ENCODE peak calls at places on chromosomes 5 and 9, in ten cellular contexts. One of them, this sample, is unnamed.

GRCh38 chr9:93059097-93059959 is 827 bp downstream of the SUSD3 start:
- DNase-seq in mesothelial cell of epicardium: no peak
- DNase-seq in AG09309: no peak
- DNase-seq in pancreas: peak; percentile 41
- DNase-seq in K562: peak; percentile 71
- DNase-seq in lower lobe of right lung: peak; percentile 67
- DNase-seq in brain microvascular endothelial cell: no peak
- DNase-seq in GM23338: no peak
- DNase-seq in transverse colon: peak; percentile 43
- DNase-seq in HepG2: no peak
- DNase-seq in this sample: no peak

GRCh38 chr9:94554078-94554438 is 825 bp upstream of the PCAT7 start:
- DNase-seq in mesothelial cell of epicardium: no peak
- DNase-seq in AG09309: no peak
- DNase-seq in pancreas: peak; percentile 73
- DNase-seq in K562: peak; percentile 64
- DNase-seq in lower lobe of right lung: no peak
- DNase-seq in brain microvascular endothelial cell: no peak
- DNase-seq in GM23338: no peak
- DNase-seq in transverse colon: peak; percentile 69
- DNase-seq in HepG2: no peak
- DNase-seq in this sample: no peak

GRCh38 chr9:111237447-111237846 is 92.6 kb downstream of the OR2K2 start:
- DNase-seq in mesothelial cell of epicardium: no peak
- DNase-seq in AG09309: no peak
- DNase-seq in pancreas: no peak
- DNase-seq in K562: no peak
- DNase-seq in lower lobe of right lung: no peak
- DNase-seq in brain microvascular endothelial cell: no peak
- DNase-seq in GM23338: peak; percentile 1
- DNase-seq in transverse colon: no peak
- DNase-seq in HepG2: no peak
- DNase-seq in this sample: no peak

GRCh38 chr9:135669616-135670285 is 6.6 kb downstream of the LCN9 start:
- DNase-seq in mesothelial cell of epicardium: no peak
- DNase-seq in AG09309: no peak
- DNase-seq in pancreas: peak; percentile 40
- DNase-seq in K562: no peak
- DNase-seq in lower lobe of right lung: no peak
- DNase-seq in brain microvascular endothelial cell: no peak
- DNase-seq in GM23338: no peak
- DNase-seq in transverse colon: no peak
- DNase-seq in HepG2: no peak
- DNase-seq in this sample: no peak

GRCh38 chr9:22210262-22210661 is 201.2 kb upstream of the CDKN2B start:
- DNase-seq in mesothelial cell of epicardium: no peak
- DNase-seq in AG09309: no peak
- DNase-seq in pancreas: no peak
- DNase-seq in K562: no peak
- DNase-seq in lower lobe of right lung: no peak
- DNase-seq in brain microvascular endothelial cell: no peak
- DNase-seq in GM23338: no peak
- DNase-seq in transverse colon: no peak
- DNase-seq in HepG2: no peak
- DNase-seq in this sample: no peak

GRCh38 chr9:137126786-137127185 is 12.2 kb upstream of the GRIN1 start:
- DNase-seq in mesothelial cell of epicardium: no peak
- DNase-seq in AG09309: no peak
- DNase-seq in pancreas: no peak
- DNase-seq in K562: no peak
- DNase-seq in lower lobe of right lung: no peak
- DNase-seq in brain microvascular endothelial cell: no peak
- DNase-seq in GM23338: no peak
- DNase-seq in transverse colon: no peak
- DNase-seq in HepG2: no peak
- DNase-seq in this sample: no peak

GRCh38 chr5:179534431-179534830 is 15.9 kb upstream of the RUFY1 start:
- DNase-seq in mesothelial cell of epicardium: no peak
- DNase-seq in AG09309: no peak
- DNase-seq in pancreas: no peak
- DNase-seq in K562: no peak
- DNase-seq in lower lobe of right lung: no peak
- DNase-seq in brain microvascular endothelial cell: no peak
- DNase-seq in GM23338: no peak
- DNase-seq in transverse colon: no peak
- DNase-seq in HepG2: peak; percentile 19
- DNase-seq in this sample: no peak

GRCh38 chr9:36448017-36448416 is 47.9 kb upstream of the RNF38 start:
- DNase-seq in mesothelial cell of epicardium: no peak
- DNase-seq in AG09309: no peak
- DNase-seq in pancreas: no peak
- DNase-seq in K562: no peak
- DNase-seq in lower lobe of right lung: no peak
- DNase-seq in brain microvascular endothelial cell: no peak
- DNase-seq in GM23338: no peak
- DNase-seq in transverse colon: no peak
- DNase-seq in HepG2: no peak
- DNase-seq in this sample: no peak

GRCh38 chr9:4289411-4290380 is 10.2 kb downstream of the GLIS3 start:
- DNase-seq in mesothelial cell of epicardium: no peak
- DNase-seq in AG09309: no peak
- DNase-seq in pancreas: no peak
- DNase-seq in K562: no peak
- DNase-seq in lower lobe of right lung: no peak
- DNase-seq in brain microvascular endothelial cell: no peak
- DNase-seq in GM23338: no peak
- DNase-seq in transverse colon: no peak
- DNase-seq in HepG2: no peak
- DNase-seq in this sample: no peak

GRCh38 chr5:89105836-89106235 is 222.9 kb upstream of the MEF2C start:
- DNase-seq in mesothelial cell of epicardium: no peak
- DNase-seq in AG09309: no peak
- DNase-seq in pancreas: no peak
- DNase-seq in K562: no peak
- DNase-seq in lower lobe of right lung: no peak
- DNase-seq in brain microvascular endothelial cell: peak; percentile 15
- DNase-seq in GM23338: no peak
- DNase-seq in transverse colon: no peak
- DNase-seq in HepG2: no peak
- DNase-seq in this sample: no peak

GRCh38 chr5:110092955-110093785 is 403.4 kb downstream of the MAN2A1 start:
- DNase-seq in mesothelial cell of epicardium: no peak
- DNase-seq in AG09309: no peak
- DNase-seq in pancreas: no peak
- DNase-seq in K562: no peak
- DNase-seq in lower lobe of right lung: no peak
- DNase-seq in brain microvascular endothelial cell: no peak
- DNase-seq in GM23338: peak; percentile 14
- DNase-seq in transverse colon: no peak
- DNase-seq in HepG2: peak; percentile 21
- DNase-seq in this sample: no peak

GRCh38 chr5:80745490-80745889 is 90.7 kb upstream of the DHFR start:
- DNase-seq in mesothelial cell of epicardium: no peak
- DNase-seq in AG09309: no peak
- DNase-seq in pancreas: no peak
- DNase-seq in K562: no peak
- DNase-seq in lower lobe of right lung: no peak
- DNase-seq in brain microvascular endothelial cell: peak; percentile 41
- DNase-seq in GM23338: no peak
- DNase-seq in transverse colon: no peak
- DNase-seq in HepG2: no peak
- DNase-seq in this sample: no peak

GRCh38 chr5:131282235-131282634 is 18.4 kb downstream of the CDC42SE2 start:
- DNase-seq in mesothelial cell of epicardium: no peak
- DNase-seq in AG09309: no peak
- DNase-seq in pancreas: no peak
- DNase-seq in K562: no peak
- DNase-seq in lower lobe of right lung: no peak
- DNase-seq in brain microvascular endothelial cell: no peak
- DNase-seq in GM23338: no peak
- DNase-seq in transverse colon: no peak
- DNase-seq in HepG2: no peak
- DNase-seq in this sample: no peak

GRCh38 chr5:54673523-54674225 is 156.1 kb downstream of the SNX18 start:
- DNase-seq in mesothelial cell of epicardium: no peak
- DNase-seq in AG09309: no peak
- DNase-seq in pancreas: no peak
- DNase-seq in K562: no peak
- DNase-seq in lower lobe of right lung: peak; percentile 84
- DNase-seq in brain microvascular endothelial cell: peak; percentile 71
- DNase-seq in GM23338: no peak
- DNase-seq in transverse colon: peak; percentile 52
- DNase-seq in HepG2: no peak
- DNase-seq in this sample: no peak

GRCh38 chr9:69496803-69497450 is 171.9 kb downstream of the ENTREP1 start:
- DNase-seq in mesothelial cell of epicardium: no peak
- DNase-seq in AG09309: no peak
- DNase-seq in pancreas: no peak
- DNase-seq in K562: no peak
- DNase-seq in lower lobe of right lung: no peak
- DNase-seq in brain microvascular endothelial cell: no peak
- DNase-seq in GM23338: no peak
- DNase-seq in transverse colon: no peak
- DNase-seq in HepG2: no peak
- DNase-seq in this sample: no peak

GRCh38 chr5:176491056-176491646 is 43.0 kb downstream of the FAF2 start:
- DNase-seq in mesothelial cell of epicardium: no peak
- DNase-seq in AG09309: no peak
- DNase-seq in pancreas: no peak
- DNase-seq in K562: no peak
- DNase-seq in lower lobe of right lung: no peak
- DNase-seq in brain microvascular endothelial cell: no peak
- DNase-seq in GM23338: no peak
- DNase-seq in transverse colon: no peak
- DNase-seq in HepG2: no peak
- DNase-seq in this sample: no peak

GRCh38 chr9:129491486-129491855 is 129.4 kb downstream of the C9orf50 start:
- DNase-seq in mesothelial cell of epicardium: no peak
- DNase-seq in AG09309: no peak
- DNase-seq in pancreas: peak; percentile 78
- DNase-seq in K562: no peak
- DNase-seq in lower lobe of right lung: peak; percentile 83
- DNase-seq in brain microvascular endothelial cell: no peak
- DNase-seq in GM23338: no peak
- DNase-seq in transverse colon: peak; percentile 56
- DNase-seq in HepG2: no peak
- DNase-seq in this sample: no peak

DNA sequence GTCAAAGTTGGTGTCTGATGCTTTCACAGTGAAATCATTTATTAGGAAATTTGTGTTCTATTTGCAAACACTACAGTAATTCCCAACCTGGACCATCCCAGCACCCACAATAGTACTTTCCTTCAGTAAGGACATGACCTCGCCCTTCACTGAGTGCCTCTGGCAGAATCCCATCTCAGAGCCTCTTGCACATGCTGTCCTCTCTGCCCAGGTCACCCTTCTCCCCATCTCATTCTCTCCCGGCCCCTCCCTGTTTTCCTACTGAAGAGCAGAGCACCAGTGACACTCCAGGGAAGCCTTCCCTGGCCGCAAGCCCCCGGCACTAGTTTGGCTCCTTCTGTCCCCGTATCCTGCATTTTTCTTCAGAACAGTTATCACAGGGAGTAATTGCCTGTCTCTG is 220.4 kb downstream of the MAPKAP1 start:
- DNase-seq in mesothelial cell of epicardium: no peak
- DNase-seq in AG09309: no peak
- DNase-seq in pancreas: no peak
- DNase-seq in K562: no peak
- DNase-seq in lower lobe of right lung: peak; percentile 55
- DNase-seq in brain microvascular endothelial cell: no peak
- DNase-seq in GM23338: no peak
- DNase-seq in transverse colon: peak; percentile 22
- DNase-seq in HepG2: no peak
- DNase-seq in this sample: no peak
- TF ChIP-seq CTCF in mesothelial cell of epicardium: no peak
- TF ChIP-seq CTCF in AG09309: no peak
- TF ChIP-seq CTCF in pancreas: no peak
- TF ChIP-seq CTCF in K562: no peak
- TF ChIP-seq CTCF in lower lobe of right lung: no peak
- TF ChIP-seq CTCF in brain microvascular endothelial cell: no peak
- TF ChIP-seq CTCF in GM23338: no peak
- TF ChIP-seq CTCF in transverse colon: no peak
- TF ChIP-seq CTCF in HepG2: no peak
- TF ChIP-seq CTCF in this sample: no peak

DNA sequence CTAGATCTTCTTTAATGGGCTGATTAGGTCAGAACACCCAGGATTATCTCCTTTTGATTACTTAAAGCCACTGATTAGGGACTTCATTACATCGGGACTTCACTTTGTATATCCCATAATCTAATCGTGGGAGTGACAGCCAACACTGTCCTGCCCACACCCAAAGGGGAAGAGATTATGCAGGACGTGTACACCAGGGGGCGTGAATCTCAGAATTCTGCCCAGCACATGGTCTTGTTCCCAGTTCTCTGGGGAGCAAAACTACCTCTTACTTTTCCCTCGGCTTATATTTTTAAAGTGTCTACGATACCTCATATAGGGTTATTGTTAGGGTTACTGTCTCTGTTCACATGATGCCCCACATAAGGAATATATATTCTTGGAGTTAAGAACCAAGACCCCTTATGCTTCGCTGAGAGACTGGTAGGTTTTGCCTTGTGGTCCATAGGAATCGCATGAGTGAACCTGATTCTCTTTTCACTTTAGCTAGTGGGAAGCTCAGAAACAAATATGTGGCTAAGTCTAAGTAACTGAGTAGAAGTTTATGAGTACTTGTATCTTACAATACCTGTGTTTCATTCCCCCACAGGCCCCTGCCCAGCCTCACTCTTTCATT is 192.7 kb downstream of the GNA14 start:
- DNase-seq in mesothelial cell of epicardium: no peak
- DNase-seq in AG09309: no peak
- DNase-seq in pancreas: no peak
- DNase-seq in K562: peak; percentile 18
- DNase-seq in lower lobe of right lung: no peak
- DNase-seq in brain microvascular endothelial cell: no peak
- DNase-seq in GM23338: peak; percentile 38
- DNase-seq in transverse colon: peak; percentile 74
- DNase-seq in HepG2: peak; percentile 33
- DNase-seq in this sample: no peak
- TF ChIP-seq CTCF in mesothelial cell of epicardium: peak; percentile 49
- TF ChIP-seq CTCF in AG09309: peak; percentile 33
- TF ChIP-seq CTCF in pancreas: no peak
- TF ChIP-seq CTCF in K562: peak; percentile 30
- TF ChIP-seq CTCF in lower lobe of right lung: peak; percentile 51
- TF ChIP-seq CTCF in brain microvascular endothelial cell: peak; percentile 65
- TF ChIP-seq CTCF in GM23338: peak; percentile 58
- TF ChIP-seq CTCF in transverse colon: peak; percentile 62
- TF ChIP-seq CTCF in HepG2: peak; percentile 61
- TF ChIP-seq CTCF in this sample: peak; percentile 54

GRCh38 chr5:90657030-90657429 is 98.4 kb downstream of the ADGRV1 start:
- DNase-seq in mesothelial cell of epicardium: no peak
- DNase-seq in AG09309: no peak
- DNase-seq in pancreas: no peak
- DNase-seq in K562: no peak
- DNase-seq in lower lobe of right lung: no peak
- DNase-seq in brain microvascular endothelial cell: no peak
- DNase-seq in GM23338: no peak
- DNase-seq in transverse colon: no peak
- DNase-seq in HepG2: no peak
- DNase-seq in this sample: no peak
- TF ChIP-seq CTCF in mesothelial cell of epicardium: no peak
- TF ChIP-seq CTCF in AG09309: no peak
- TF ChIP-seq CTCF in pancreas: no peak
- TF ChIP-seq CTCF in K562: no peak
- TF ChIP-seq CTCF in lower lobe of right lung: no peak
- TF ChIP-seq CTCF in brain microvascular endothelial cell: no peak
- TF ChIP-seq CTCF in GM23338: no peak
- TF ChIP-seq CTCF in transverse colon: no peak
- TF ChIP-seq CTCF in HepG2: no peak
- TF ChIP-seq CTCF in this sample: no peak

GRCh38 chr9:12723409-12724028 is 30.3 kb downstream of the TYRP1 start:
- DNase-seq in mesothelial cell of epicardium: no peak
- DNase-seq in AG09309: no peak
- DNase-seq in pancreas: no peak
- DNase-seq in K562: no peak
- DNase-seq in lower lobe of right lung: no peak
- DNase-seq in brain microvascular endothelial cell: no peak
- DNase-seq in GM23338: peak; percentile 10
- DNase-seq in transverse colon: no peak
- DNase-seq in HepG2: peak; percentile 10
- DNase-seq in this sample: no peak
- TF ChIP-seq CTCF in mesothelial cell of epicardium: peak; percentile 70
- TF ChIP-seq CTCF in AG09309: peak; percentile 46
- TF ChIP-seq CTCF in pancreas: peak; percentile 28
- TF ChIP-seq CTCF in K562: no peak
- TF ChIP-seq CTCF in lower lobe of right lung: peak; percentile 44
- TF ChIP-seq CTCF in brain microvascular endothelial cell: peak; percentile 28
- TF ChIP-seq CTCF in GM23338: peak; percentile 45
- TF ChIP-seq CTCF in transverse colon: peak; percentile 58
- TF ChIP-seq CTCF in HepG2: peak; percentile 58
- TF ChIP-seq CTCF in this sample: peak; percentile 95